ENCODE peak calls at places on chromosome 5, in six cellular contexts. A is transverse colon; Z is activated CD8-positive, alpha-beta T cell treated with anti-CD3 and anti-CD28 coated beads for 36 hours; D is spleen; J is MCF 10A; K is type B pancreatic cell. I is an unnamed sample.

GRCh38 chr5:164475339-164475977 is 970.0 kb downstream of the MAT2B start:
- DNase-seq in A (no peak), Z (no peak), D (no peak), J (peak), K (no peak), I (no peak)

GRCh38 chr5:94153736-94154450 is 412.5 kb upstream of the POU5F2 start:
- DNase-seq in A (no peak), Z (no peak), D (no peak), J (peak), K (no peak), I (peak)

GRCh38 chr5:130605200-130605599 is 559.9 kb downstream of the HINT1 start:
- DNase-seq in A (no peak), Z (no peak), D (no peak), J (peak), K (no peak), I (no peak)

GRCh38 chr5:139394654-139395566 is at the start of gene PROB1:
- DNase-seq in A (no peak), Z (no peak), D (peak), J (no peak), K (no peak), I (no peak)

GRCh38 chr5:143064207-143064606 is 294.0 kb downstream of the ARHGAP26 start:
- DNase-seq in A (no peak), Z (no peak), D (no peak), J (peak), K (no peak), I (no peak)

GRCh38 chr5:134793111-134793510 is 34.5 kb downstream of the DDX46 start:
- DNase-seq in A (no peak), Z (no peak), D (no peak), J (no peak), K (no peak), I (no peak)

GRCh38 chr5:110727025-110727314 is 499 bp upstream of the TMEM232 start:
- DNase-seq in A (no peak), Z (no peak), D (no peak), J (no peak), K (no peak), I (no peak)

GRCh38 chr5:130109152-130109551 is 204.9 kb downstream of the CHSY3 start:
- DNase-seq in A (no peak), Z (no peak), D (no peak), J (peak), K (no peak), I (no peak)

GRCh38 chr5:66830636-66831035 is 234.4 kb downstream of the MAST4 start:
- DNase-seq in A (no peak), Z (no peak), D (no peak), J (peak), K (no peak), I (no peak)

GRCh38 chr5:100706796-100707195 is 171.6 kb downstream of the FAM174A start:
- DNase-seq in A (no peak), Z (no peak), D (no peak), J (peak), K (no peak), I (no peak)
- TF ChIP-seq CTCF in A (no peak), Z (no peak), D (peak), J (peak), K (peak), I (peak)

DNA sequence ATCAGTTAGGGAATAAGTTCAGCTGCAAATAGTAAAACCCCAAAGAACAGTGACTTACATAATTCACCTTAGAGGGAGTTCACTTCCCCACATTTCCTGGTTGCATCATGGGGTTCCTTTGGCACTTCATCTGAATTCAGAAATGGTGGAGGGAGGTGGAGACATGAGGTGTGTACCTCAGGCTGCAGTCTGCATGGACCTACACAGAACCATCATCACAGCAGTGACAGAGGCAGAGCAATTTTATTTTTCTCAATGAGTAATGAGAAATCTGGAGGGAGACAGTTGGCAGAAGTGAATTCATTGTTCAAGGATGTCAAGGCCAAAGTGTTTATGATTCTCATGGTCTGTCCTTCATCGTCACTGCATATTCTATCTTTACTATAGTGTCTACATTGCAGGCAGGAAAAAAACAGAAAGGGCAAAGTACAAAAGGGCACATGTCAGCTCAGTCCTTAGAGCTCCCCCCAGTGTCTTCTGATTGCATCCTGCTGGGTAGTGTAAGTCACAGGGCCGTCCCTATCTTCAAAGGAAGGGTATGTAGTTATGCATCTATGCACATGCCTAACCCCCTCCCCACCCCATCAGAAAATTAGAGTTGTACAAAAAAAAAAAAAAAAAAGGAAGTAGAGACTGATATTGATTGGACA is 132.8 kb upstream of the APC start:
- DNase-seq in A (no peak), Z (peak), D (no peak), J (no peak), K (no peak), I (no peak)
- TF ChIP-seq CTCF in A (no peak), Z (no peak), D (no peak), J (no peak), K (peak), I (peak)

GRCh38 chr5:16777432-16777831 is 158.7 kb downstream of the MYO10 start:
- DNase-seq in A (no peak), Z (no peak), D (no peak), J (no peak), K (no peak), I (no peak)

GRCh38 chr5:16773990-16774389 is 157.2 kb upstream of the RETREG1 start:
- DNase-seq in A (no peak), Z (no peak), D (no peak), J (peak), K (no peak), I (no peak)

GRCh38 chr5:16774806-16775205 is 158.0 kb upstream of the RETREG1 start:
- DNase-seq in A (no peak), Z (no peak), D (no peak), J (no peak), K (no peak), I (no peak)

GRCh38 chr5:16782227-16782626 is 153.9 kb downstream of the MYO10 start:
- DNase-seq in A (no peak), Z (no peak), D (no peak), J (no peak), K (no peak), I (no peak)

GRCh38 chr5:16776611-16777251 is 159.4 kb downstream of the MYO10 start:
- DNase-seq in A (no peak), Z (no peak), D (no peak), J (no peak), K (no peak), I (no peak)
- TF ChIP-seq CTCF in A (no peak), Z (no peak), D (no peak), J (no peak), K (peak), I (peak)

GRCh38 chr5:79773612-79774011 is 84.0 kb downstream of the CMYA5 start:
- DNase-seq in A (no peak), Z (no peak), D (no peak), J (no peak), K (no peak), I (no peak)
- TF ChIP-seq CTCF in A (no peak), Z (no peak), D (no peak), J (no peak), K (no peak), I (no peak)

GRCh38 chr5:176646049-176646706 is 1.1 kb upstream of the TSPAN17 start:
- DNase-seq in A (no peak), Z (no peak), D (peak), J (no peak), K (no peak), I (no peak)

GRCh38 chr5:176646707-176647029 is 616 bp upstream of the TSPAN17 start:
- DNase-seq in A (no peak), Z (no peak), D (peak), J (no peak), K (no peak), I (no peak)

GRCh38 chr5:176647870-176648466 is 684 bp downstream of the TSPAN17 start:
- DNase-seq in A (peak), Z (no peak), D (peak), J (peak), K (no peak), I (peak)

GRCh38 chr5:176648467-176649194 is 1.3 kb downstream of the TSPAN17 start:
- DNase-seq in A (no peak), Z (peak), D (peak), J (no peak), K (no peak), I (no peak)

GRCh38 chr5:176647030-176647869 is at the start of gene TSPAN17:
- DNase-seq in A (peak), Z (peak), D (peak), J (peak), K (peak), I (peak)
- TF ChIP-seq CTCF in A (no peak), Z (no peak), D (no peak), J (peak), K (no peak), I (peak)

DNA sequence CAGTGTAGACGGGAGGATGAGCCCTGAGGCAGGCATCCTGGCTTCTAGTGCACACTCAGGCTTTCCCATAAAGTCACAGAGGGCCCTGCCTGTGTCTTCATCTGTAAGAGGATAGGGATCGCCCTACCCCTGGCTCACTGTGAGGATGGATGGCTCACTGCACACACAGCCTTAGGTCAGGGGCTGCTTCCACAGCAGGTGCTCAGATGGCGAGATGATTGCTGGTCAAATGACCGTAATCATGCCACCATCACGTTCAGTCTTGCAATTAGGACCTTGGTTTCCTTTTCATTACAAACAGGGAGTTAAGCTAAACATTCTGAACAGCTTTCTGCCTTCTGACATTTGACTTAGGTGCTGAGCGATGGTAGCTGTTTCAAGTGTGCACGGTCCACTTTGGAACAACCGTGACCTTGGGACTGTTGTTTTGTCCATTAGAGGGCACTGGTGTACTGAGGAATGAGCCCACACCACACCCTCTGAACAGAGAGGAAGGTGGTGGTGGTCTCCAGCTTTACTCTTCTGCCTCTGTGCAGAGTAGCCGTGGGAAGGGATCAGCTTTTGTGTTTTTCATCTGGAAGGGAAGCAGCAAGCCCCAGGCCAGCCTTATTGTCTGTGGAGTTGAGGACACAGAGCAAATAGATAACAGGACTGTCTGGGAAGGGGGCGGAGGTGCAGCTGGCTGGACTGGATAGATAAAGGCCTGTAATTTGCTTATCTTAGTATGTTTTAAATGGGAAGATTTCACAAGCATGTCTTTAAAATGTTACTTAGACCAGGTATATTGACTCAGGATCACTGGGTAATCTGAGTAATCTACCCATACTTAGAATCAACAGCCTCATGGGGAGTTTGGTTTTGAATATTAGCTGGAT is 183.1 kb downstream of the TRIO start:
- DNase-seq in A (no peak), Z (no peak), D (no peak), J (peak), K (no peak), I (no peak)
- TF ChIP-seq CTCF in A (no peak), Z (no peak), D (no peak), J (no peak), K (peak), I (peak)

GRCh38 chr5:73312146-73312871 is 136.3 kb downstream of the FOXD1 start:
- DNase-seq in A (peak), Z (peak), D (no peak), J (no peak), K (no peak), I (no peak)
- TF ChIP-seq CTCF in A (no peak), Z (no peak), D (no peak), J (no peak), K (no peak), I (no peak)

DNA sequence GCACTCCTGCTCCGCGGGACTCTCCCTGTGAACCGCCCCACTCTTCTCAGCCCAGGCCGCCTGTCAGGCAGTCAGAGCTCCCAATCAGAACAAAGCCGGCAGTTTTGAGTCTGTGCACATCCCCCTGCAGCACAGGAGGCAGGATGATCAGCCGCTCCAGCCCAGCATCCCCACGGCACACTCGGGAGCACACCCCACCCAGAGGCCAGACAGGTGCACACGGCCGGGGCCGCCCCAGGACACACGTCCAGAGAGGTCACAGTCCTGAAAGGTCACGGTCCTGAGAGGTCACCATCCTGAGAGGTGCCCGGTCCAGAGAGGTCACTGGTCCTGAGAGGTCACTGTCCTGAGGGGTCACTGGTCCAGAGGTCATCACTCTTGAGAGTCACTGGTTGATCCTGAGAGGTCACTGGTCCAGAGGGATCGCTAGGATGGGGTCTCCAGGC is 8.4 kb downstream of the TPPP start:
- DNase-seq in A (no peak), Z (no peak), D (no peak), J (no peak), K (no peak), I (no peak)
- TF ChIP-seq CTCF in A (no peak), Z (no peak), D (no peak), J (no peak), K (no peak), I (no peak)

DNA sequence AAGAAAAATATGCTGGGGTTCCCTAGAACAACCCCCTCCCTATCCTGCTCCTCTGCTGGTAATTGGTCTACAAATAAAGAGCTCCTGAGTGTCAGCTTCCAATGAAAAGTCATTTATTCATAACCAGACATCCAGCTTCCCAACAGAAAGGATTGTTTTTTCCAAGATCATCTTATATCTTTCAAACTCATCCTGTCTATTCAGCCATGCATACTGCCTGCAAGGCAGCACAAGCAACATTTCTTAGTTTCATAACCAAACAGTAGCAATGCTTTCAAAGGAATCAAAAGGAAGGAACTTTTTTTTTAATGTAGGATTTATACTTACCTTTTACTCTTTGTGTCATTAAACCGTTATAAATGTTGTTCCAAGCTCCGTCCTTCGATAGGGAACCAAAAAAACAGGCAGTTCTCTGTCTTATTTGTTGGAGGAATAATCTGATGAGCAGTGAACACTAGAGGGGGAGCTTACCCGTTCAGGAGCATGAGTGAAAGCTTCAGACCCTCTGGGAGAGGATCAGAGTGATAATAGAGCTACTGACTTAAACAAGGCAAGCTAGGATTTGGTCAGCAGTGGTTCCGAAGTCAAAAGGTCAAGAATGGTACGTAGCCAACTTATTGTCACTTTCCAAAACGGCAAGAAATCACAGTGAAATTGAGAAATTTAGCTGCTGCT is 893.1 kb downstream of the NR2F1-AS1 start:
- DNase-seq in A (no peak), Z (no peak), D (no peak), J (peak), K (no peak), I (no peak)
- TF ChIP-seq CTCF in A (no peak), Z (no peak), D (no peak), J (no peak), K (peak), I (no peak)

GRCh38 chr5:102547659-102548058 is 48.9 kb upstream of the SLCO6A1 start:
- DNase-seq in A (no peak), Z (no peak), D (no peak), J (no peak), K (no peak), I (no peak)

GRCh38 chr5:102547161-102547560 is 48.4 kb upstream of the SLCO6A1 start:
- DNase-seq in A (no peak), Z (no peak), D (no peak), J (no peak), K (no peak), I (no peak)

GRCh38 chr5:102540251-102540812 is 41.5 kb upstream of the SLCO6A1 start:
- DNase-seq in A (no peak), Z (no peak), D (no peak), J (no peak), K (no peak), I (no peak)

GRCh38 chr5:102542064-102542463 is 43.3 kb upstream of the SLCO6A1 start:
- DNase-seq in A (no peak), Z (no peak), D (no peak), J (no peak), K (no peak), I (no peak)

GRCh38 chr5:102545175-102545574 is 46.4 kb upstream of the SLCO6A1 start:
- DNase-seq in A (no peak), Z (no peak), D (no peak), J (peak), K (no peak), I (no peak)
- TF ChIP-seq CTCF in A (no peak), Z (no peak), D (no peak), J (no peak), K (peak), I (no peak)

I was measured in lower lobe of right lung.